ENCODE peak calls at places on chromosome 18, in six cellular contexts. One of them, this sample, is unnamed.

GRCh38 chr18:76909418-76909817 is 87.1 kb downstream of the ZNF236 start:
- DNase-seq in CD4-positive, alpha-beta T cell: no peak
- DNase-seq in CD4-positive, CD25-positive, alpha-beta regulatory T cell: no peak
- DNase-seq in MM.1S: no peak
- DNase-seq in MG63: no peak
- DNase-seq in mesenchymal stem cell: no peak
- DNase-seq in this sample: no peak

GRCh38 chr18:45951021-45951714 is 16.0 kb downstream of the EPG5 start:
- DNase-seq in CD4-positive, alpha-beta T cell: no peak
- DNase-seq in CD4-positive, CD25-positive, alpha-beta regulatory T cell: no peak
- DNase-seq in MM.1S: no peak
- DNase-seq in MG63: peak; percentile 91
- DNase-seq in mesenchymal stem cell: peak; percentile 92
- DNase-seq in this sample: no peak

GRCh38 chr18:74496508-74497307 is 545 bp downstream of the CNDP2 start:
- DNase-seq in CD4-positive, alpha-beta T cell: peak; percentile 24
- DNase-seq in CD4-positive, CD25-positive, alpha-beta regulatory T cell: no peak
- DNase-seq in MM.1S: peak; percentile 63
- DNase-seq in MG63: peak; percentile 66
- DNase-seq in mesenchymal stem cell: peak; percentile 76
- DNase-seq in this sample: peak; percentile 83

GRCh38 chr18:23970161-23971153 is 44.1 kb upstream of the TTC39C start:
- DNase-seq in CD4-positive, alpha-beta T cell: peak; percentile 44
- DNase-seq in CD4-positive, CD25-positive, alpha-beta regulatory T cell: peak; percentile 79
- DNase-seq in MM.1S: no peak
- DNase-seq in MG63: no peak
- DNase-seq in mesenchymal stem cell: no peak
- DNase-seq in this sample: no peak

GRCh38 chr18:73908323-73908722 is 239.3 kb downstream of the FBXO15 start:
- DNase-seq in CD4-positive, alpha-beta T cell: no peak
- DNase-seq in CD4-positive, CD25-positive, alpha-beta regulatory T cell: no peak
- DNase-seq in MM.1S: no peak
- DNase-seq in MG63: peak; percentile 23
- DNase-seq in mesenchymal stem cell: peak; percentile 51
- DNase-seq in this sample: no peak

GRCh38 chr18:77054606-77055428 is 77.8 kb downstream of the MBP start:
- DNase-seq in CD4-positive, alpha-beta T cell: peak; percentile 73
- DNase-seq in CD4-positive, CD25-positive, alpha-beta regulatory T cell: peak; percentile 82
- DNase-seq in MM.1S: peak; percentile 87
- DNase-seq in MG63: peak; percentile 68
- DNase-seq in mesenchymal stem cell: peak; percentile 95
- DNase-seq in this sample: peak; percentile 87

GRCh38 chr18:13290856-13291271 is 72.3 kb downstream of the LDLRAD4 start:
- DNase-seq in CD4-positive, alpha-beta T cell: no peak
- DNase-seq in CD4-positive, CD25-positive, alpha-beta regulatory T cell: no peak
- DNase-seq in MM.1S: no peak
- DNase-seq in MG63: no peak
- DNase-seq in mesenchymal stem cell: no peak
- DNase-seq in this sample: no peak

GRCh38 chr18:916562-916961 is 11.9 kb downstream of the ADCYAP1 start:
- DNase-seq in CD4-positive, alpha-beta T cell: no peak
- DNase-seq in CD4-positive, CD25-positive, alpha-beta regulatory T cell: no peak
- DNase-seq in MM.1S: no peak
- DNase-seq in MG63: no peak
- DNase-seq in mesenchymal stem cell: no peak
- DNase-seq in this sample: no peak

GRCh38 chr18:62282188-62282629 is 42.9 kb upstream of the TNFRSF11A start:
- DNase-seq in CD4-positive, alpha-beta T cell: no peak
- DNase-seq in CD4-positive, CD25-positive, alpha-beta regulatory T cell: no peak
- DNase-seq in MM.1S: no peak
- DNase-seq in MG63: peak; percentile 11
- DNase-seq in mesenchymal stem cell: no peak
- DNase-seq in this sample: no peak

GRCh38 chr18:46771141-46771540 is 14.3 kb upstream of the ST8SIA5 start:
- DNase-seq in CD4-positive, alpha-beta T cell: no peak
- DNase-seq in CD4-positive, CD25-positive, alpha-beta regulatory T cell: no peak
- DNase-seq in MM.1S: no peak
- DNase-seq in MG63: peak; percentile 47
- DNase-seq in mesenchymal stem cell: no peak
- DNase-seq in this sample: no peak

GRCh38 chr18:42459873-42460272 is 504.8 kb downstream of the PIK3C3 start:
- DNase-seq in CD4-positive, alpha-beta T cell: no peak
- DNase-seq in CD4-positive, CD25-positive, alpha-beta regulatory T cell: no peak
- DNase-seq in MM.1S: no peak
- DNase-seq in MG63: no peak
- DNase-seq in mesenchymal stem cell: no peak
- DNase-seq in this sample: no peak

GRCh38 chr18:62713651-62714247 is 1.6 kb upstream of the PHLPP1 start:
- DNase-seq in CD4-positive, alpha-beta T cell: no peak
- DNase-seq in CD4-positive, CD25-positive, alpha-beta regulatory T cell: no peak
- DNase-seq in MM.1S: no peak
- DNase-seq in MG63: no peak
- DNase-seq in mesenchymal stem cell: no peak
- DNase-seq in this sample: no peak

GRCh38 chr18:13800505-13801259 is 23.3 kb upstream of the MC5R start:
- DNase-seq in CD4-positive, alpha-beta T cell: peak; percentile 14
- DNase-seq in CD4-positive, CD25-positive, alpha-beta regulatory T cell: peak; percentile 13
- DNase-seq in MM.1S: peak; percentile 57
- DNase-seq in MG63: peak; percentile 66
- DNase-seq in mesenchymal stem cell: no peak
- DNase-seq in this sample: no peak

GRCh38 chr18:27652480-27653121 is 467.5 kb upstream of the CHST9 start:
- DNase-seq in CD4-positive, alpha-beta T cell: no peak
- DNase-seq in CD4-positive, CD25-positive, alpha-beta regulatory T cell: no peak
- DNase-seq in MM.1S: peak; percentile 77
- DNase-seq in MG63: no peak
- DNase-seq in mesenchymal stem cell: peak; percentile 9
- DNase-seq in this sample: no peak
- H3K27me3 ChIP-seq in CD4-positive, alpha-beta T cell: no peaks in the 10 kb centered on the region
- H3K27me3 ChIP-seq in CD4-positive, CD25-positive, alpha-beta regulatory T cell: no peaks in the 10 kb centered on the region
- H3K27me3 ChIP-seq in MM.1S: no peaks in the 10 kb centered on the region
- H3K27me3 ChIP-seq in MG63: no peaks in the 10 kb centered on the region
- H3K27me3 ChIP-seq in mesenchymal stem cell: no peaks in the 10 kb centered on the region
- H3K27me3 ChIP-seq in this sample: no peaks in the 10 kb centered on the region

DNA sequence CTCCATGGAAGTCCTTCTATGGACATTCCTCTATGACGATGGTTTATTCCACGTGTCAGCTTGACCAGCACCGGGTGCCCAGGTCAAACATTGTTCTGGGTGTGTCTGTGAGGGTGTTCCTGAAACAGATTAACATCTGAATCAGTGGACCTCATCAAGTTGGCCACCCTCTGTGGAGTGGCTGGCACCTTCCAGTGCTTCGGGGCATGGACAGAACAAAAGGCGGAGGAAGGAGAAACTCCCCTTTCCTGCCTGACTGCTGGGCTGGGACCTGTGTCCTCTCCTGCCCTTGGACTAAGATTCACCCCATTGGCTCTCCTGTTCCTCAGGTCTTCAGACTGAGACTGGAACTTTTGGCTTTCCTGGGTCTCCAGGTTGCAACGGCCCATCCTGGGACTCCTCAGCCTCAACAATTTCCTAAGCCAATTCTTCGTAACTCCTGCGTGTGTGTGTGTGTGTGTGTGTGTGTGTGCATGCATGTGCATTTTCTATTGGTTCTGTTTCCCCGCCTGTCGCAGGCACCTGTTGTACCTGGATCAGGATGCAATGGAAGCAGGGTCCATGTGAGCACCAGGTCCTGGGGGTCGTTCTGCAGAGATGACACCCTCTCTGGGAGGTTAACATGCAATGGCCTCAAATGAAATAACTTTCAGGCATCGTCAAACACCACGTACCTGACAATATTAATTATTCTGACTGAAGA is 357.2 kb upstream of the SALL3 start:
- DNase-seq in CD4-positive, alpha-beta T cell: no peak
- DNase-seq in CD4-positive, CD25-positive, alpha-beta regulatory T cell: no peak
- DNase-seq in MM.1S: no peak
- DNase-seq in MG63: no peak
- DNase-seq in mesenchymal stem cell: no peak
- DNase-seq in this sample: no peak
- H3K27me3 ChIP-seq in CD4-positive, alpha-beta T cell: peaks cover 4% of the 10 kb centered on the region
- H3K27me3 ChIP-seq in CD4-positive, CD25-positive, alpha-beta regulatory T cell: no peaks in the 10 kb centered on the region
- H3K27me3 ChIP-seq in MM.1S: no peaks in the 10 kb centered on the region
- H3K27me3 ChIP-seq in MG63: no peaks in the 10 kb centered on the region
- H3K27me3 ChIP-seq in mesenchymal stem cell: no peaks in the 10 kb centered on the region
- H3K27me3 ChIP-seq in this sample: no peaks in the 10 kb centered on the region

GRCh38 chr18:35162995-35163394 is 77.8 kb upstream of the ZNF397 start:
- DNase-seq in CD4-positive, alpha-beta T cell: no peak
- DNase-seq in CD4-positive, CD25-positive, alpha-beta regulatory T cell: no peak
- DNase-seq in MM.1S: no peak
- DNase-seq in MG63: no peak
- DNase-seq in mesenchymal stem cell: no peak
- DNase-seq in this sample: no peak
- H3K27me3 ChIP-seq in CD4-positive, alpha-beta T cell: no peaks in the 10 kb centered on the region
- H3K27me3 ChIP-seq in CD4-positive, CD25-positive, alpha-beta regulatory T cell: no peaks in the 10 kb centered on the region
- H3K27me3 ChIP-seq in MM.1S: no peaks in the 10 kb centered on the region
- H3K27me3 ChIP-seq in MG63: no peaks in the 10 kb centered on the region
- H3K27me3 ChIP-seq in mesenchymal stem cell: no peaks in the 10 kb centered on the region
- H3K27me3 ChIP-seq in this sample: no peaks in the 10 kb centered on the region

DNA sequence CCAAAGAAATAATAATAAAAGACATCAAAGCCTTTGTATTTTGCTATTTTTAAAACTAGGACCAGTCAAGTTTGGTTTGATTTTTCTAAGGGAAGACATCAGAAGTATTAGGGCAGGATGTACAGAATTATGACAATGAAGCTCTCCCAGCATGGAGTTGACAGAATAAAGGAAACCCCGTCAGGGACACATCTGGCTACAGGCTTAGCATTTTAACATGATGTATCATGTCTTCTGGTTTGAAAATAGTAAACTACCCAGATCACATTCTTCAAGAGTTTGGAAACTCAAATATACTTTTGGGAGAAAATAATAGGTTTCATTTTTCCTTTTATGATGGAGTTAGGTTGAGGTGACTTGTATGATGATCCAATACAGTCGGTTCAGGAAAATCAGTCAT is 552.0 kb upstream of the CDH2 start:
- DNase-seq in CD4-positive, alpha-beta T cell: no peak
- DNase-seq in CD4-positive, CD25-positive, alpha-beta regulatory T cell: no peak
- DNase-seq in MM.1S: no peak
- DNase-seq in MG63: no peak
- DNase-seq in mesenchymal stem cell: no peak
- DNase-seq in this sample: no peak
- H3K27me3 ChIP-seq in CD4-positive, alpha-beta T cell: no peaks in the 10 kb centered on the region
- H3K27me3 ChIP-seq in CD4-positive, CD25-positive, alpha-beta regulatory T cell: no peaks in the 10 kb centered on the region
- H3K27me3 ChIP-seq in MM.1S: no peaks in the 10 kb centered on the region
- H3K27me3 ChIP-seq in MG63: no peaks in the 10 kb centered on the region
- H3K27me3 ChIP-seq in mesenchymal stem cell: no peaks in the 10 kb centered on the region
- H3K27me3 ChIP-seq in this sample: no peaks in the 10 kb centered on the region

GRCh38 chr18:31206787-31207381 is 44.2 kb upstream of the DSC1 start:
- DNase-seq in CD4-positive, alpha-beta T cell: no peak
- DNase-seq in CD4-positive, CD25-positive, alpha-beta regulatory T cell: no peak
- DNase-seq in MM.1S: no peak
- DNase-seq in MG63: peak; percentile 11
- DNase-seq in mesenchymal stem cell: peak; percentile 75
- DNase-seq in this sample: peak; percentile 14
- H3K27me3 ChIP-seq in CD4-positive, alpha-beta T cell: no peaks in the 10 kb centered on the region
- H3K27me3 ChIP-seq in CD4-positive, CD25-positive, alpha-beta regulatory T cell: no peaks in the 10 kb centered on the region
- H3K27me3 ChIP-seq in MM.1S: no peaks in the 10 kb centered on the region
- H3K27me3 ChIP-seq in MG63: no peaks in the 10 kb centered on the region
- H3K27me3 ChIP-seq in mesenchymal stem cell: no peaks in the 10 kb centered on the region
- H3K27me3 ChIP-seq in this sample: no peaks in the 10 kb centered on the region

GRCh38 chr18:69491576-69491975 is 90.9 kb downstream of the DOK6 start:
- DNase-seq in CD4-positive, alpha-beta T cell: no peak
- DNase-seq in CD4-positive, CD25-positive, alpha-beta regulatory T cell: no peak
- DNase-seq in MM.1S: no peak
- DNase-seq in MG63: no peak
- DNase-seq in mesenchymal stem cell: peak; percentile 17
- DNase-seq in this sample: no peak

GRCh38 chr18:69495841-69496533 is 95.3 kb downstream of the DOK6 start:
- DNase-seq in CD4-positive, alpha-beta T cell: no peak
- DNase-seq in CD4-positive, CD25-positive, alpha-beta regulatory T cell: no peak
- DNase-seq in MM.1S: no peak
- DNase-seq in MG63: no peak
- DNase-seq in mesenchymal stem cell: no peak
- DNase-seq in this sample: no peak

GRCh38 chr18:69492861-69493260 is 92.2 kb downstream of the DOK6 start:
- DNase-seq in CD4-positive, alpha-beta T cell: no peak
- DNase-seq in CD4-positive, CD25-positive, alpha-beta regulatory T cell: no peak
- DNase-seq in MM.1S: no peak
- DNase-seq in MG63: no peak
- DNase-seq in mesenchymal stem cell: no peak
- DNase-seq in this sample: no peak

GRCh38 chr18:69494841-69495240 is 94.2 kb downstream of the DOK6 start:
- DNase-seq in CD4-positive, alpha-beta T cell: no peak
- DNase-seq in CD4-positive, CD25-positive, alpha-beta regulatory T cell: no peak
- DNase-seq in MM.1S: no peak
- DNase-seq in MG63: no peak
- DNase-seq in mesenchymal stem cell: no peak
- DNase-seq in this sample: no peak

GRCh38 chr18:69495338-69495737 is 94.7 kb downstream of the DOK6 start:
- DNase-seq in CD4-positive, alpha-beta T cell: no peak
- DNase-seq in CD4-positive, CD25-positive, alpha-beta regulatory T cell: no peak
- DNase-seq in MM.1S: no peak
- DNase-seq in MG63: no peak
- DNase-seq in mesenchymal stem cell: no peak
- DNase-seq in this sample: no peak
- H3K27me3 ChIP-seq in CD4-positive, alpha-beta T cell: no peaks in the 10 kb centered on the region
- H3K27me3 ChIP-seq in CD4-positive, CD25-positive, alpha-beta regulatory T cell: no peaks in the 10 kb centered on the region
- H3K27me3 ChIP-seq in MM.1S: no peaks in the 10 kb centered on the region
- H3K27me3 ChIP-seq in MG63: no peaks in the 10 kb centered on the region
- H3K27me3 ChIP-seq in mesenchymal stem cell: no peaks in the 10 kb centered on the region
- H3K27me3 ChIP-seq in this sample: no peaks in the 10 kb centered on the region

GRCh38 chr18:7230646-7231349 is at the start of gene LRRC30:
- DNase-seq in CD4-positive, alpha-beta T cell: no peak
- DNase-seq in CD4-positive, CD25-positive, alpha-beta regulatory T cell: no peak
- DNase-seq in MM.1S: no peak
- DNase-seq in MG63: no peak
- DNase-seq in mesenchymal stem cell: no peak
- DNase-seq in this sample: no peak
- H3K27me3 ChIP-seq in CD4-positive, alpha-beta T cell: no peaks in the 10 kb centered on the region
- H3K27me3 ChIP-seq in CD4-positive, CD25-positive, alpha-beta regulatory T cell: no peaks in the 10 kb centered on the region
- H3K27me3 ChIP-seq in MM.1S: no peaks in the 10 kb centered on the region
- H3K27me3 ChIP-seq in MG63: no peaks in the 10 kb centered on the region
- H3K27me3 ChIP-seq in mesenchymal stem cell: peaks cover 60% of the 10 kb centered on the region
- H3K27me3 ChIP-seq in this sample: no peaks in the 10 kb centered on the region